ENCODE peak calls at places on chromosomes 5 and 9, in seven cellular contexts. P, Y, W, C, O, U and S are unnamed samples.
A peak's percentile ranks its signal among the peaks of the same experiment; 100 is the strongest.

GRCh38 chr5:2666081-2666480 is 85.4 kb downstream of the IRX2 start:
- DNase-seq in W (no peak), P (no peak), O (no peak), U (no peak), Y (no peak), C (no peak), S (no peak)

GRCh38 chr9:95055851-95056551 is 261.5 kb downstream of the FANCC start:
- DNase-seq in U (no peak), P (no peak), O (no peak), W (peak; percentile 70), Y (no peak), C (no peak), S (no peak)

GRCh38 chr5:116806879-116807278 is 232.3 kb upstream of the SEMA6A start:
- DNase-seq in Y (no peak), W (no peak), O (no peak), U (no peak), C (no peak), P (no peak), S (no peak)

GRCh38 chr5:180343110-180343845 is 9.9 kb downstream of the GFPT2 start:
- DNase-seq in Y (no peak), W (no peak), P (no peak), C (peak; percentile 51), U (no peak), O (no peak), S (no peak)

GRCh38 chr5:113246371-113246870 is 188.4 kb downstream of the TSSK1B start:
- DNase-seq in Y (no peak), U (no peak), O (no peak), C (no peak), W (no peak), P (no peak), S (no peak)

GRCh38 chr9:91530829-91531228 is 107.2 kb upstream of the NFIL3 start:
- DNase-seq in C (no peak), P (no peak), U (no peak), O (no peak), Y (peak; percentile 45), W (no peak), S (no peak)

GRCh38 chr5:127892467-127893207 is 189.4 kb downstream of the CCDC192 start:
- DNase-seq in O (no peak), P (peak; percentile 59), Y (peak; percentile 29), U (no peak), W (peak; percentile 10), C (no peak), S (no peak)

GRCh38 chr9:106859957-106860715 is 2.8 kb upstream of the ZNF462 start:
- DNase-seq in O (no peak), W (peak; percentile 54), Y (no peak), P (peak; percentile 41), U (no peak), C (no peak), S (no peak)

GRCh38 chr9:76516350-76516749 is 57.4 kb downstream of the GCNT1 start:
- DNase-seq in Y (no peak), C (no peak), P (no peak), U (peak; percentile 3), O (no peak), W (no peak), S (no peak)

GRCh38 chr5:42612997-42613396 is 143.6 kb upstream of the CCDC152 start:
- DNase-seq in P (no peak), W (no peak), O (no peak), U (no peak), Y (no peak), C (no peak), S (no peak)

GRCh38 chr5:164119806-164120440 is 614.5 kb downstream of the MAT2B start:
- DNase-seq in O (no peak), W (no peak), Y (peak; percentile 30), P (no peak), U (no peak), C (no peak), S (no peak)

GRCh38 chr5:36876965-36877666 is 547 bp downstream of the NIPBL start:
- DNase-seq in P (peak; percentile 23), O (no peak), Y (peak; percentile 21), W (peak; percentile 72), C (no peak), U (peak; percentile 76), S (peak; percentile 70)

GRCh38 chr5:175542232-175542965 is 64.0 kb downstream of the SFXN1 start:
- DNase-seq in W (no peak), Y (no peak), U (no peak), C (no peak), O (no peak), P (no peak), S (no peak)

GRCh38 chr5:124738751-124739559 is 7.5 kb downstream of the ZNF608 start:
- DNase-seq in O (no peak), W (peak; percentile 81), P (no peak), U (no peak), Y (no peak), C (peak; percentile 66), S (no peak)

GRCh38 chr5:178279723-178280438 is 47.3 kb upstream of the PHYKPL start:
- DNase-seq in P (peak; percentile 49), O (no peak), Y (peak; percentile 59), W (peak; percentile 94), C (peak; percentile 36), U (peak; percentile 85), S (peak; percentile 86)

GRCh38 chr9:3043369-3043768 is 199.5 kb upstream of the PUM3 start:
- DNase-seq in C (no peak), P (no peak), W (no peak), Y (no peak), U (no peak), O (no peak), S (no peak)

GRCh38 chr9:1759009-1759408 is 256.1 kb upstream of the SMARCA2 start:
- DNase-seq in Y (no peak), O (peak; percentile 94), P (no peak), U (no peak), C (no peak), W (no peak), S (peak; percentile 1)

GRCh38 chr5:36734422-36734821 is 128.0 kb downstream of the SLC1A3 start:
- DNase-seq in C (no peak), U (peak; percentile 70), O (no peak), P (no peak), Y (peak; percentile 12), W (peak; percentile 24), S (peak; percentile 37)

GRCh38 chr9:15158019-15158418 is 149.0 kb downstream of the TTC39B start:
- DNase-seq in U (no peak), Y (no peak), W (no peak), P (no peak), O (no peak), C (no peak), S (no peak)

GRCh38 chr5:111755942-111756353 is 1.0 kb downstream of the NREP start:
- DNase-seq in U (no peak), Y (no peak), W (peak; percentile 30), C (no peak), P (no peak), O (no peak), S (no peak)
- TF ChIP-seq JUND in U (no peak), Y (no peak), W (no peak), C (no peak), P (no peak), O (no peak), S (no peak)

GRCh38 chr5:72282878-72283277 is 37.2 kb downstream of the MRPS27 start:
- DNase-seq in Y (no peak), P (no peak), W (peak; percentile 15), C (no peak), O (no peak), U (peak; percentile 40), S (no peak)

GRCh38 chr5:72283358-72283757 is 36.7 kb downstream of the MRPS27 start:
- DNase-seq in C (no peak), O (no peak), W (peak; percentile 17), U (peak; percentile 23), P (no peak), Y (no peak), S (no peak)

GRCh38 chr5:72285425-72285821 is 34.6 kb downstream of the MRPS27 start:
- DNase-seq in U (no peak), Y (no peak), W (no peak), O (no peak), P (no peak), C (no peak), S (no peak)

GRCh38 chr5:72286798-72287197 is 33.2 kb downstream of the MRPS27 start:
- DNase-seq in W (no peak), Y (no peak), U (no peak), O (no peak), C (no peak), P (no peak), S (no peak)

GRCh38 chr5:72284674-72285424 is 35.2 kb downstream of the MRPS27 start:
- DNase-seq in U (no peak), P (no peak), O (no peak), W (no peak), C (no peak), Y (no peak), S (no peak)
- TF ChIP-seq JUND in U (no peak), P (no peak), O (no peak), W (no peak), C (no peak), Y (no peak), S (no peak)

DNA sequence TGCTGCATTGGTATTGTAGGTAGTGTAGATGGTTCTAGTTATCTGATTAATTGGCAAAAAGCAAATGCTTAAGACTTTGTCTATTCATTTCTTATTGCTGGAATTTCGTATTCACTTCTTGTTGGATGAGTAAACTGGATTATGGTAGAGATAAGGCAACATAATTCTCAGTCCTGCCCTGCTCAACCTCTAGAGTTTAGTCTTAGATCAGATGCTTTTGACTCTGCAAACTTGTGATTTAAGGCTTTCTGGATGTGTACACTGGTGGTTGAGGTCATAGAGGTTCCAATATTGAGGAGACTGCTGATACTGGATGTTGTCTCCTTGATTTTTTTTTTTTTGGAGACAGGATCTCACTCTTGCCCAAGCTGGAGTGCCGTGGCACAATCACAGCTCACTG is 35.0 kb downstream of the KIF2A start:
- DNase-seq in U (no peak), Y (no peak), O (no peak), W (no peak), C (no peak), P (no peak), S (no peak)
- TF ChIP-seq JUND in U (no peak), Y (no peak), O (no peak), W (no peak), C (no peak), P (no peak), S (no peak)

GRCh38 chr5:139645495-139645871 is 2.7 kb upstream of the CXXC5 start:
- DNase-seq in C (no peak), W (no peak), Y (no peak), U (no peak), P (no peak), O (no peak), S (no peak)

GRCh38 chr5:139647406-139648204 is 544 bp upstream of the CXXC5 start:
- DNase-seq in W (no peak), O (no peak), P (no peak), Y (no peak), C (no peak), U (no peak), S (no peak)

GRCh38 chr5:139646912-139647391 is 1.2 kb upstream of the CXXC5 start:
- DNase-seq in Y (no peak), C (no peak), W (peak; percentile 60), O (no peak), P (no peak), U (peak; percentile 73), S (no peak)

GRCh38 chr5:139644646-139645494 is 3.3 kb upstream of the CXXC5 start:
- DNase-seq in O (no peak), U (peak; percentile 7), W (peak; percentile 15), C (no peak), Y (no peak), P (no peak), S (no peak)

DNA sequence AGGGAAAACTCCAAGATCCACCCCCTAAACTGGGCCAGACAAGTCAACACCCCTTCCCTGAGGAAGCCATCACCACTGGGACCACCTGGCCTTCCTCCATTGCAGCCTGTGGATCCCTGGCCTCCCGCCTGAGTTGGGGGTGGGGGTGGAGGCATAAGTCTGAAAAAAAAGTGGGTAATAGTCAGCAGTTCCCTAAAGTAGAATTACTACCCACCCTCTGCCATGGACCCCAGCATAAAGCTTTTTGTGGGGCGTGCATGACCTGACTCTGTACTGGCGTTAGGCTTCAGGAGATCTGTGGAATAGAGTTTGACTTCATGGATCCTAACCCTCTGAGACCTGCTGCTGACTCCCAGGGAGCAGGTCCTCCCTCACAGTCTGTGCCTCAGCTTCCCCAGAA is 2.0 kb upstream of the CXXC5 start:
- DNase-seq in U (no peak), O (no peak), P (no peak), Y (no peak), C (no peak), W (peak; percentile 5), S (no peak)
- TF ChIP-seq JUND in U (no peak), O (no peak), P (no peak), Y (no peak), C (no peak), W (no peak), S (no peak)